ENCODE peak calls at places on chromosomes 3 and 15, in ten cellular contexts. One of them, this sample, is unnamed.

GRCh38 chr3:158355623-158356588 is 215.1 kb upstream of the MLF1 start:
- DNase-seq in A549: no peak
- DNase-seq in heart left ventricle: no peak
- DNase-seq in breast epithelium: no peak
- DNase-seq in tibial nerve: no peak
- DNase-seq in spleen: no peak
- DNase-seq in NB4: no peak
- DNase-seq in IMR-90: no peak
- DNase-seq in endothelial cell of umbilical vein: no peak
- DNase-seq in vagina: no peak
- DNase-seq in this sample: no peak

GRCh38 chr3:146241523-146242240 is 9.2 kb downstream of the PLSCR4 start:
- DNase-seq in A549: no peak
- DNase-seq in NB4: no peak
- DNase-seq in spleen: no peak
- DNase-seq in heart left ventricle: no peak
- DNase-seq in breast epithelium: no peak
- DNase-seq in tibial nerve: no peak
- DNase-seq in vagina: no peak
- DNase-seq in IMR-90: no peak
- DNase-seq in endothelial cell of umbilical vein: peak; percentile 59
- DNase-seq in this sample: no peak

GRCh38 chr3:142863010-142863787 is 25.7 kb downstream of the PCOLCE2 start:
- DNase-seq in endothelial cell of umbilical vein: no peak
- DNase-seq in NB4: peak; percentile 57
- DNase-seq in spleen: no peak
- DNase-seq in vagina: no peak
- DNase-seq in heart left ventricle: no peak
- DNase-seq in breast epithelium: no peak
- DNase-seq in tibial nerve: no peak
- DNase-seq in A549: no peak
- DNase-seq in IMR-90: no peak
- DNase-seq in this sample: no peak

GRCh38 chr3:57961177-57961827 is 46.9 kb upstream of the FLNB start:
- DNase-seq in heart left ventricle: no peak
- DNase-seq in tibial nerve: no peak
- DNase-seq in breast epithelium: no peak
- DNase-seq in NB4: no peak
- DNase-seq in IMR-90: no peak
- DNase-seq in vagina: no peak
- DNase-seq in spleen: no peak
- DNase-seq in A549: no peak
- DNase-seq in endothelial cell of umbilical vein: no peak
- DNase-seq in this sample: no peak

GRCh38 chr3:8494332-8494731 is 7.3 kb upstream of the LMCD1 start:
- DNase-seq in breast epithelium: no peak
- DNase-seq in NB4: no peak
- DNase-seq in tibial nerve: no peak
- DNase-seq in IMR-90: no peak
- DNase-seq in endothelial cell of umbilical vein: no peak
- DNase-seq in spleen: no peak
- DNase-seq in A549: no peak
- DNase-seq in vagina: no peak
- DNase-seq in heart left ventricle: no peak
- DNase-seq in this sample: no peak

GRCh38 chr15:51969728-51970127 is 1.9 kb downstream of the LEO1 start:
- DNase-seq in NB4: peak; percentile 35
- DNase-seq in breast epithelium: no peak
- DNase-seq in vagina: no peak
- DNase-seq in heart left ventricle: no peak
- DNase-seq in IMR-90: peak; percentile 23
- DNase-seq in A549: no peak
- DNase-seq in tibial nerve: no peak
- DNase-seq in endothelial cell of umbilical vein: no peak
- DNase-seq in spleen: no peak
- DNase-seq in this sample: no peak

GRCh38 chr3:156628095-156628690 is 46.2 kb upstream of the TIPARP start:
- DNase-seq in endothelial cell of umbilical vein: no peak
- DNase-seq in NB4: no peak
- DNase-seq in breast epithelium: no peak
- DNase-seq in vagina: no peak
- DNase-seq in heart left ventricle: no peak
- DNase-seq in IMR-90: peak; percentile 22
- DNase-seq in tibial nerve: no peak
- DNase-seq in A549: no peak
- DNase-seq in spleen: no peak
- DNase-seq in this sample: no peak

GRCh38 chr3:177150970-177151627 is 46.2 kb downstream of the TBL1XR1 start:
- DNase-seq in heart left ventricle: no peak
- DNase-seq in vagina: no peak
- DNase-seq in tibial nerve: no peak
- DNase-seq in breast epithelium: no peak
- DNase-seq in spleen: no peak
- DNase-seq in NB4: no peak
- DNase-seq in endothelial cell of umbilical vein: peak; percentile 76
- DNase-seq in IMR-90: peak; percentile 93
- DNase-seq in A549: peak; percentile 7
- DNase-seq in this sample: no peak

GRCh38 chr3:196673632-196674031 is 34.1 kb downstream of the NRROS start:
- DNase-seq in vagina: no peak
- DNase-seq in endothelial cell of umbilical vein: no peak
- DNase-seq in A549: no peak
- DNase-seq in breast epithelium: no peak
- DNase-seq in NB4: no peak
- DNase-seq in spleen: no peak
- DNase-seq in tibial nerve: no peak
- DNase-seq in IMR-90: no peak
- DNase-seq in heart left ventricle: no peak
- DNase-seq in this sample: no peak

GRCh38 chr15:74892931-74893330 is 3.1 kb downstream of the MPI start:
- DNase-seq in spleen: no peak
- DNase-seq in vagina: no peak
- DNase-seq in tibial nerve: no peak
- DNase-seq in NB4: no peak
- DNase-seq in endothelial cell of umbilical vein: no peak
- DNase-seq in A549: no peak
- DNase-seq in breast epithelium: no peak
- DNase-seq in heart left ventricle: no peak
- DNase-seq in IMR-90: no peak
- DNase-seq in this sample: no peak

GRCh38 chr15:74893627-74894026 is 3.8 kb downstream of the MPI start:
- DNase-seq in breast epithelium: no peak
- DNase-seq in spleen: no peak
- DNase-seq in tibial nerve: no peak
- DNase-seq in vagina: no peak
- DNase-seq in heart left ventricle: no peak
- DNase-seq in NB4: no peak
- DNase-seq in endothelial cell of umbilical vein: no peak
- DNase-seq in IMR-90: no peak
- DNase-seq in A549: no peak
- DNase-seq in this sample: no peak

GRCh38 chr15:74895830-74896229 is 6.0 kb downstream of the MPI start:
- DNase-seq in spleen: peak; percentile 34
- DNase-seq in NB4: no peak
- DNase-seq in A549: no peak
- DNase-seq in endothelial cell of umbilical vein: no peak
- DNase-seq in tibial nerve: no peak
- DNase-seq in heart left ventricle: peak; percentile 5
- DNase-seq in breast epithelium: no peak
- DNase-seq in IMR-90: no peak
- DNase-seq in vagina: no peak
- DNase-seq in this sample: no peak

GRCh38 chr15:74897300-74897701 is 7.5 kb downstream of the MPI start:
- DNase-seq in vagina: no peak
- DNase-seq in breast epithelium: no peak
- DNase-seq in heart left ventricle: peak; percentile 59
- DNase-seq in IMR-90: no peak
- DNase-seq in endothelial cell of umbilical vein: no peak
- DNase-seq in A549: no peak
- DNase-seq in spleen: peak; percentile 73
- DNase-seq in NB4: no peak
- DNase-seq in tibial nerve: no peak
- DNase-seq in this sample: no peak

GRCh38 chr15:74896316-74896715 is 6.5 kb downstream of the MPI start:
- DNase-seq in vagina: no peak
- DNase-seq in breast epithelium: no peak
- DNase-seq in spleen: peak; percentile 9
- DNase-seq in A549: no peak
- DNase-seq in endothelial cell of umbilical vein: no peak
- DNase-seq in NB4: no peak
- DNase-seq in heart left ventricle: peak; percentile 12
- DNase-seq in tibial nerve: no peak
- DNase-seq in IMR-90: no peak
- DNase-seq in this sample: no peak
- TF ChIP-seq POLR2A in vagina: no peak
- TF ChIP-seq POLR2A in breast epithelium: no peak
- TF ChIP-seq POLR2A in spleen: no peak
- TF ChIP-seq POLR2A in A549: no peak
- TF ChIP-seq POLR2A in endothelial cell of umbilical vein: no peak
- TF ChIP-seq POLR2A in NB4: no peak
- TF ChIP-seq POLR2A in heart left ventricle: no peak
- TF ChIP-seq POLR2A in tibial nerve: no peak
- TF ChIP-seq POLR2A in IMR-90: no peak
- TF ChIP-seq POLR2A in this sample: no peak

GRCh38 chr3:126490619-126491018 is 14.9 kb upstream of the ZXDC start:
- DNase-seq in breast epithelium: no peak
- DNase-seq in spleen: peak; percentile 30
- DNase-seq in vagina: no peak
- DNase-seq in IMR-90: no peak
- DNase-seq in A549: no peak
- DNase-seq in heart left ventricle: no peak
- DNase-seq in tibial nerve: no peak
- DNase-seq in endothelial cell of umbilical vein: no peak
- DNase-seq in NB4: no peak
- DNase-seq in this sample: no peak
- TF ChIP-seq CTCF in breast epithelium: no peak
- TF ChIP-seq CTCF in spleen: no peak
- TF ChIP-seq CTCF in vagina: no peak
- TF ChIP-seq CTCF in IMR-90: no peak
- TF ChIP-seq CTCF in A549: no peak
- TF ChIP-seq CTCF in heart left ventricle: no peak
- TF ChIP-seq CTCF in tibial nerve: no peak
- TF ChIP-seq CTCF in endothelial cell of umbilical vein: no peak
- TF ChIP-seq CTCF in NB4: no peak
- TF ChIP-seq CTCF in this sample: no peak

GRCh38 chr15:30904812-30905211 is 1.1 kb downstream of the FAN1 start:
- DNase-seq in breast epithelium: no peak
- DNase-seq in spleen: no peak
- DNase-seq in A549: no peak
- DNase-seq in endothelial cell of umbilical vein: no peak
- DNase-seq in NB4: peak; percentile 21
- DNase-seq in IMR-90: no peak
- DNase-seq in tibial nerve: no peak
- DNase-seq in vagina: no peak
- DNase-seq in heart left ventricle: no peak
- DNase-seq in this sample: no peak
- H3K4me3 ChIP-seq in breast epithelium: no peak overlapping the region
- H3K4me3 ChIP-seq in spleen: no peak overlapping the region
- H3K4me3 ChIP-seq in A549: peak overlapping the region; percentile 62
- H3K4me3 ChIP-seq in endothelial cell of umbilical vein: no peak overlapping the region
- H3K4me3 ChIP-seq in NB4: peak overlapping the region; percentile 72
- H3K4me3 ChIP-seq in IMR-90: no peak overlapping the region
- H3K4me3 ChIP-seq in tibial nerve: no peak overlapping the region
- H3K4me3 ChIP-seq in vagina: no peak overlapping the region
- H3K4me3 ChIP-seq in heart left ventricle: peak overlapping the region; percentile 70
- H3K4me3 ChIP-seq in this sample: no peak overlapping the region

GRCh38 chr15:82143390-82144047 is 97.7 kb upstream of the MEX3B start:
- DNase-seq in IMR-90: no peak
- DNase-seq in breast epithelium: no peak
- DNase-seq in heart left ventricle: no peak
- DNase-seq in tibial nerve: no peak
- DNase-seq in NB4: no peak
- DNase-seq in spleen: no peak
- DNase-seq in endothelial cell of umbilical vein: no peak
- DNase-seq in vagina: no peak
- DNase-seq in A549: no peak
- DNase-seq in this sample: no peak
- TF ChIP-seq POLR2A in IMR-90: no peak
- TF ChIP-seq POLR2A in breast epithelium: no peak
- TF ChIP-seq POLR2A in heart left ventricle: no peak
- TF ChIP-seq POLR2A in tibial nerve: no peak
- TF ChIP-seq POLR2A in NB4: no peak
- TF ChIP-seq POLR2A in spleen: no peak
- TF ChIP-seq POLR2A in endothelial cell of umbilical vein: no peak
- TF ChIP-seq POLR2A in vagina: no peak
- TF ChIP-seq POLR2A in A549: no peak
- TF ChIP-seq POLR2A in this sample: no peak

DNA sequence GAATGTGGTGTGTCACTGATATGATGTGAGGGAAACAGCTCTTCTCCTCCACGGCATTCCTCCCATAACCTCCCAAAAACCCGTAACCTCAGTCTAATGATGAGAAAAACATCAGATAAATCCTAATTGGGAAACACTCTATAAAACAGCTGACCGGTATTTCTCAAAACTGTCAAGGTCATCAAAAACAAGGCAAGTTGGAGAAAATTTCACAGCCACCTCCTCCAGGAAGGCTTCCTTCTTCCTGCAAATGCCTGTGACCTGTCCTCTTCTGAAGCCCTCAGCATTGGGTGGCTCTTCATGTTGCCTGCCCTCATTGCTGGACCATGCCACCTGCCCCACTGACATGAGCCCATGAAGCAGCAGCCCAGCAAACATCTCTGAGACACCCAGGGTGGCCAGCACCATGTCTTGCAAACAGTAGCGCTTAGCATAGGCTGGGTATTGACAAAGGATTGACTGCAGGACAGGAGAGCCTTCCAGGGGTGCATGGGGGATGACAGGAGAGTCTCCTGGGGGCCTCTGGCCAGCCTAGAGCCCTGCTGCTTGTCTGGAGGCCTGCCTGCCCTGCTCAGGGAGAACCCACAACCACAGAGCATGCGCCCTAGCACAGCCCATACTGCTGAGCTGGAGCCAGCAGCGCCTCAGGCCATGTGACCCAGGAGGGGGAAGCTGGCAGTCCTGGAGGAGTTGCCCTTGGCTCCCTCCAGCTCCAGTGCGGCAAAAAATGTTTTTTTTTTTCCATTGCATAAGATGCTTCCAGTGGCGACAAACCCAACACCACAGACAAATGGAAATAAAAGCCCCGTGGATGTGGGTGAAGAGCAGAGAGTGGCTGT is 49.7 kb downstream of the XXYLT1 start:
- DNase-seq in vagina: peak; percentile 67
- DNase-seq in IMR-90: peak; percentile 26
- DNase-seq in heart left ventricle: peak; percentile 40
- DNase-seq in NB4: peak; percentile 92
- DNase-seq in breast epithelium: peak; percentile 17
- DNase-seq in A549: no peak
- DNase-seq in tibial nerve: no peak
- DNase-seq in spleen: peak; percentile 77
- DNase-seq in endothelial cell of umbilical vein: peak; percentile 41
- DNase-seq in this sample: peak; percentile 84
- TF ChIP-seq CTCF in vagina: no peak
- TF ChIP-seq CTCF in IMR-90: no peak
- TF ChIP-seq CTCF in heart left ventricle: no peak
- TF ChIP-seq CTCF in NB4: no peak
- TF ChIP-seq CTCF in breast epithelium: no peak
- TF ChIP-seq CTCF in A549: no peak
- TF ChIP-seq CTCF in tibial nerve: no peak
- TF ChIP-seq CTCF in spleen: no peak
- TF ChIP-seq CTCF in endothelial cell of umbilical vein: no peak
- TF ChIP-seq CTCF in this sample: no peak

GRCh38 chr3:48595526-48596121 is 495 bp upstream of the COL7A1 start:
- DNase-seq in breast epithelium: peak; percentile 63
- DNase-seq in tibial nerve: no peak
- DNase-seq in NB4: peak; percentile 59
- DNase-seq in heart left ventricle: peak; percentile 50
- DNase-seq in IMR-90: peak; percentile 86
- DNase-seq in spleen: no peak
- DNase-seq in vagina: no peak
- DNase-seq in endothelial cell of umbilical vein: peak; percentile 20
- DNase-seq in A549: peak; percentile 96
- DNase-seq in this sample: peak; percentile 29
- H3K4me3 ChIP-seq in breast epithelium: no peak overlapping the region
- H3K4me3 ChIP-seq in tibial nerve: no peak overlapping the region
- H3K4me3 ChIP-seq in NB4: no peak overlapping the region
- H3K4me3 ChIP-seq in heart left ventricle: no peak overlapping the region
- H3K4me3 ChIP-seq in IMR-90: no peak overlapping the region
- H3K4me3 ChIP-seq in spleen: no peak overlapping the region
- H3K4me3 ChIP-seq in vagina: peak overlapping the region; percentile 68
- H3K4me3 ChIP-seq in endothelial cell of umbilical vein: no peak overlapping the region
- H3K4me3 ChIP-seq in A549: peak overlapping the region; percentile 84
- H3K4me3 ChIP-seq in this sample: no peak overlapping the region

This sample was measured in lower leg skin.